ENCODE peak calls at places on chromosomes 6 and 20, in four cellular contexts. One of them, this sample, is unnamed.

GRCh38 chr6:81876977-81877376 is 124.5 kb upstream of the TENT5A start:
- DNase-seq in mesendoderm: no peak
- DNase-seq in ELR: peak
- DNase-seq in hypothalamus: no peak
- DNase-seq in this sample: no peak

GRCh38 chr6:170584954-170585498 is 589 bp upstream of the PDCD2 start:
- DNase-seq in mesendoderm: peak
- DNase-seq in hypothalamus: no peak
- DNase-seq in ELR: no peak
- DNase-seq in this sample: peak

GRCh38 chr20:2521369-2522305 is 12.9 kb upstream of the ZNF343 start:
- DNase-seq in hypothalamus: no peak
- DNase-seq in ELR: peak
- DNase-seq in mesendoderm: peak
- DNase-seq in this sample: peak

GRCh38 chr20:35279040-35279439 is 1.1 kb upstream of the MMP24OS start:
- DNase-seq in ELR: peak
- DNase-seq in mesendoderm: no peak
- DNase-seq in hypothalamus: no peak
- DNase-seq in this sample: no peak

GRCh38 chr6:166446567-166447065 is 63.9 kb upstream of the MPC1 start:
- DNase-seq in mesendoderm: peak
- DNase-seq in hypothalamus: no peak
- DNase-seq in ELR: no peak
- DNase-seq in this sample: no peak

GRCh38 chr6:124984668-124985338 is 22.6 kb downstream of the RNF217 start:
- DNase-seq in ELR: peak
- DNase-seq in hypothalamus: no peak
- DNase-seq in mesendoderm: no peak
- DNase-seq in this sample: no peak

GRCh38 chr20:45629496-45630100 is at the start of gene WFDC10A:
- DNase-seq in hypothalamus: no peak
- DNase-seq in mesendoderm: peak
- DNase-seq in ELR: peak
- DNase-seq in this sample: peak

GRCh38 chr6:39870950-39871349 is 63.3 kb downstream of the MOCS1 start:
- DNase-seq in hypothalamus: no peak
- DNase-seq in mesendoderm: no peak
- DNase-seq in ELR: no peak
- DNase-seq in this sample: no peak

GRCh38 chr20:32333181-32333987 is 24.7 kb upstream of the ASXL1 start:
- DNase-seq in hypothalamus: no peak
- DNase-seq in ELR: no peak
- DNase-seq in mesendoderm: no peak
- DNase-seq in this sample: no peak

GRCh38 chr6:52020961-52021570 is 66.3 kb downstream of the PKHD1 start:
- DNase-seq in mesendoderm: peak
- DNase-seq in hypothalamus: no peak
- DNase-seq in ELR: peak
- DNase-seq in this sample: no peak

GRCh38 chr6:167493961-167494697 is 169.2 kb downstream of the TTLL2 start:
- DNase-seq in hypothalamus: no peak
- DNase-seq in mesendoderm: no peak
- DNase-seq in ELR: no peak
- DNase-seq in this sample: no peak

GRCh38 chr6:28553986-28554881 is 28.6 kb downstream of the GPX5 start:
- DNase-seq in ELR: no peak
- DNase-seq in hypothalamus: no peak
- DNase-seq in mesendoderm: peak
- DNase-seq in this sample: peak

GRCh38 chr20:16596991-16597390 is 23.7 kb upstream of the KIF16B start:
- DNase-seq in ELR: no peak
- DNase-seq in hypothalamus: no peak
- DNase-seq in mesendoderm: no peak
- DNase-seq in this sample: no peak

GRCh38 chr20:59933296-59933848 is at the start of gene SYCP2:
- DNase-seq in hypothalamus: no peak
- DNase-seq in ELR: no peak
- DNase-seq in mesendoderm: no peak
- DNase-seq in this sample: peak

GRCh38 chr6:89509719-89510339 is 76.9 kb downstream of the ANKRD6 start:
- DNase-seq in mesendoderm: no peak
- DNase-seq in ELR: no peak
- DNase-seq in hypothalamus: no peak
- DNase-seq in this sample: no peak

GRCh38 chr6:119355157-119355556 is 5.6 kb upstream of the MAN1A1 start:
- DNase-seq in hypothalamus: no peak
- DNase-seq in ELR: no peak
- DNase-seq in mesendoderm: no peak
- DNase-seq in this sample: no peak

GRCh38 chr6:155561262-155561970 is 105.8 kb upstream of the NOX3 start:
- DNase-seq in ELR: no peak
- DNase-seq in mesendoderm: no peak
- DNase-seq in hypothalamus: no peak
- DNase-seq in this sample: no peak

GRCh38 chr6:130744601-130745382 is 82.4 kb upstream of the SMLR1 start:
- DNase-seq in hypothalamus: no peak
- DNase-seq in ELR: no peak
- DNase-seq in mesendoderm: no peak
- DNase-seq in this sample: no peak

GRCh38 chr6:45514454-45514853 is 136.7 kb upstream of the SUPT3H start:
- DNase-seq in ELR: peak
- DNase-seq in mesendoderm: no peak
- DNase-seq in hypothalamus: no peak
- DNase-seq in this sample: peak

GRCh38 chr6:115544765-115545409 is 515.8 kb downstream of the FRK start:
- DNase-seq in mesendoderm: no peak
- DNase-seq in hypothalamus: no peak
- DNase-seq in ELR: no peak
- DNase-seq in this sample: no peak